ENCODE peak calls at places on chromosomes 7 and 10, in nine cellular contexts. M, R, A, O, X, P, I, V and J are unnamed samples.
A peak's percentile ranks its signal among the peaks of the same experiment; 100 is the strongest.

GRCh38 chr7:87451187-87451586 is 24.3 kb downstream of the ABCB4 start:
- DNase-seq in M (no peak), R (no peak), A (no peak), O (no peak), X (no peak), P (no peak), I (no peak), V (no peak), J (no peak)

GRCh38 chr10:32256613-32257437 is 90.1 kb downstream of the EPC1 start:
- DNase-seq in M (peak; percentile 92), R (peak; percentile 74), A (peak; percentile 58), O (peak; percentile 45), X (peak; percentile 44), P (peak; percentile 36), I (peak; percentile 19), V (peak; percentile 84), J (peak; percentile 46)

GRCh38 chr10:77086081-77086480 is 551.5 kb downstream of the KCNMA1 start:
- DNase-seq in M (no peak), R (no peak), A (no peak), O (no peak), X (no peak), P (no peak), I (no peak), V (no peak), J (no peak)

GRCh38 chr10:26859241-26860025 is 1.3 kb downstream of the ABI1 start:
- DNase-seq in M (peak; percentile 26), R (no peak), A (no peak), O (peak; percentile 6), X (no peak), P (no peak), I (no peak), V (peak; percentile 62), J (no peak)

GRCh38 chr10:110686941-110687340 is 42.8 kb downstream of the RBM20 start:
- DNase-seq in M (no peak), R (no peak), A (no peak), O (no peak), X (no peak), P (no peak), I (no peak), V (no peak), J (no peak)

GRCh38 chr7:156602283-156602682 is 38.3 kb upstream of the RNF32 start:
- DNase-seq in M (no peak), R (no peak), A (no peak), O (no peak), X (no peak), P (no peak), I (no peak), V (no peak), J (no peak)

GRCh38 chr7:2701832-2702593 is 14.0 kb downstream of the AMZ1 start:
- DNase-seq in M (no peak), R (no peak), A (no peak), O (no peak), X (peak; percentile 36), P (no peak), I (peak; percentile 71), V (peak; percentile 92), J (no peak)

GRCh38 chr7:156768698-156769472 is 124.1 kb downstream of the LMBR1 start:
- DNase-seq in M (no peak), R (no peak), A (no peak), O (no peak), X (peak; percentile 3), P (no peak), I (no peak), V (no peak), J (no peak)

GRCh38 chr10:101050206-101051069 is 11.4 kb upstream of the KAZALD1 start:
- DNase-seq in M (peak; percentile 76), R (peak; percentile 79), A (peak; percentile 96), O (peak; percentile 23), X (peak; percentile 70), P (peak; percentile 64), I (no peak), V (no peak), J (peak; percentile 69)